ENCODE peak calls at places on chromosomes 7 and 10, in seven cellular contexts. R is hepatocyte, B is transverse colon, P is A549, Q is neural progenitor cell, T is pancreas, W is heart right ventricle. G is an unnamed sample.

GRCh38 chr10:123213192-123213591 is 59.0 kb downstream of the BUB3 start:
- DNase-seq in Q (peak; percentile 49), W (no peak), R (no peak), P (no peak), T (no peak), B (no peak), G (no peak)

GRCh38 chr10:21495686-21496284 is 29.7 kb downstream of the SKIDA1 start:
- DNase-seq in Q (peak; percentile 95), W (peak; percentile 89), T (peak; percentile 93), P (peak; percentile 94), B (peak; percentile 84), R (peak; percentile 94), G (peak; percentile 87)

GRCh38 chr10:70567603-70568002 is 34.9 kb downstream of the PRF1 start:
- DNase-seq in T (no peak), W (no peak), B (no peak), P (no peak), R (no peak), Q (no peak), G (no peak)

GRCh38 chr10:6840766-6841165 is 260.7 kb upstream of the PRKCQ start:
- DNase-seq in B (no peak), P (no peak), W (no peak), R (no peak), Q (no peak), T (no peak), G (no peak)

GRCh38 chr7:107938448-107939250 is 47.7 kb downstream of the DLD start:
- DNase-seq in B (no peak), R (no peak), Q (no peak), W (no peak), T (no peak), P (no peak), G (no peak)

GRCh38 chr7:110507832-110508231 is 583.1 kb upstream of the LRRN3 start:
- DNase-seq in W (no peak), T (no peak), R (no peak), Q (no peak), B (no peak), P (no peak), G (no peak)

GRCh38 chr7:106070201-106070551 is 41.9 kb downstream of the SYPL1 start:
- DNase-seq in R (no peak), Q (no peak), P (no peak), B (no peak), T (peak; percentile 63), W (no peak), G (peak; percentile 67)

GRCh38 chr10:50554995-50555568 is 68.7 kb downstream of the SGMS1 start:
- DNase-seq in R (no peak), B (no peak), Q (peak; percentile 40), P (no peak), W (no peak), T (no peak), G (no peak)

GRCh38 chr7:823639-824038 is 8.6 kb upstream of the SUN1 start:
- DNase-seq in T (peak; percentile 38), P (no peak), Q (no peak), W (peak; percentile 8), B (no peak), R (no peak), G (no peak)

GRCh38 chr7:129875745-129876411 is 76.9 kb downstream of the UBE2H start:
- DNase-seq in R (no peak), P (peak; percentile 15), W (no peak), B (no peak), Q (no peak), T (no peak), G (no peak)

GRCh38 chr7:5287802-5288201 is 5.1 kb downstream of the SLC29A4 start:
- DNase-seq in B (no peak), R (no peak), W (no peak), Q (no peak), P (no peak), T (peak; percentile 65), G (no peak)

GRCh38 chr10:21526952-21527633 is 1.6 kb upstream of the SKIDA1 start:
- DNase-seq in W (peak; percentile 79), Q (peak; percentile 80), T (peak; percentile 84), P (no peak), R (peak; percentile 77), B (peak; percentile 69), G (peak; percentile 66)

GRCh38 chr10:27794157-27794556 is 48.5 kb upstream of the MKX start:
- DNase-seq in T (no peak), B (no peak), Q (peak; percentile 16), W (no peak), P (no peak), R (no peak), G (no peak)

GRCh38 chr7:120725376-120726039 is 132.4 kb downstream of the TSPAN12 start:
- DNase-seq in R (peak; percentile 69), P (peak; percentile 4), B (no peak), Q (peak; percentile 72), T (no peak), W (no peak), G (no peak)

GRCh38 chr10:14532473-14533251 is 201.9 kb upstream of the FRMD4A start:
- DNase-seq in B (peak; percentile 68), R (peak; percentile 77), T (peak; percentile 71), P (peak; percentile 60), W (no peak), Q (no peak), G (no peak)

GRCh38 chr7:106285801-106286492 is 1.2 kb upstream of the NAMPT start:
- DNase-seq in Q (no peak), B (no peak), W (no peak), P (no peak), T (no peak), R (no peak), G (no peak)

GRCh38 chr7:5423272-5423843 is at the start of gene TNRC18:
- DNase-seq in T (peak; percentile 82), R (no peak), W (peak; percentile 66), Q (no peak), B (peak; percentile 32), P (peak; percentile 38), G (no peak)

GRCh38 chr10:4721994-4722753 is 103.8 kb upstream of the AKR1E2 start:
- DNase-seq in T (no peak), W (no peak), P (no peak), R (peak; percentile 33), Q (no peak), B (no peak), G (no peak)

GRCh38 chr10:91350651-91351081 is 59.5 kb upstream of the HECTD2 start:
- DNase-seq in R (no peak), Q (no peak), W (no peak), P (no peak), T (no peak), B (no peak), G (no peak)

GRCh38 chr7:87480386-87480785 is 4.9 kb upstream of the ABCB4 start:
- DNase-seq in R (no peak), P (no peak), B (no peak), Q (no peak), W (no peak), T (no peak), G (no peak)

GRCh38 chr7:666454-667292 is 59.8 kb upstream of the DNAAF5 start:
- DNase-seq in Q (no peak), P (no peak), W (no peak), T (peak; percentile 41), R (no peak), B (no peak), G (no peak)

GRCh38 chr10:98403812-98404504 is 11.0 kb downstream of the PYROXD2 start:
- DNase-seq in Q (no peak), T (no peak), R (no peak), B (no peak), W (no peak), P (no peak), G (no peak)

GRCh38 chr7:112059675-112060074 is 146.5 kb downstream of the DOCK4 start:
- DNase-seq in R (no peak), W (no peak), Q (no peak), P (no peak), B (no peak), T (no peak), G (no peak)
- TF ChIP-seq CTCF in R (no peak), W (no peak), Q (no peak), P (no peak), B (no peak), T (no peak), G (no peak)

GRCh38 chr10:33331020-33331557 is 3.4 kb downstream of the NRP1 start:
- DNase-seq in P (no peak), B (no peak), W (no peak), T (no peak), Q (peak; percentile 52), R (no peak), G (no peak)
- H3K27ac ChIP-seq in P (peak overlapping the region; percentile 99), B (peak overlapping the region; percentile 84), W (peak overlapping the region; percentile 95), T (no peak overlapping the region), Q (no peak overlapping the region), R (peak overlapping the region; percentile 93), G (no peak overlapping the region)

GRCh38 chr10:69451784-69452251 is 553 bp downstream of the TSPAN15 start:
- DNase-seq in T (peak; percentile 89), W (peak; percentile 27), P (no peak), R (peak; percentile 65), B (peak; percentile 84), Q (peak; percentile 74), G (peak; percentile 40)

GRCh38 chr10:69455009-69455763 is 3.9 kb downstream of the TSPAN15 start:
- DNase-seq in W (no peak), T (no peak), B (no peak), Q (no peak), P (no peak), R (no peak), G (no peak)

GRCh38 chr10:69451209-69451783 is at the start of gene TSPAN15:
- DNase-seq in R (peak; percentile 95), Q (peak; percentile 97), W (peak; percentile 94), T (peak; percentile 97), P (peak; percentile 78), B (peak; percentile 95), G (peak; percentile 97)

GRCh38 chr10:69452676-69453415 is 1.6 kb downstream of the TSPAN15 start:
- DNase-seq in Q (no peak), W (no peak), B (no peak), T (no peak), R (no peak), P (no peak), G (no peak)

GRCh38 chr10:69453759-69454158 is 2.5 kb downstream of the TSPAN15 start:
- DNase-seq in W (no peak), Q (no peak), P (no peak), B (no peak), R (no peak), T (no peak), G (no peak)
- H3K4me3 ChIP-seq in W (no peak overlapping the region), Q (no peak overlapping the region), P (no peak overlapping the region), B (no peak overlapping the region), R (no peak overlapping the region), T (no peak overlapping the region), G (no peak overlapping the region)

GRCh38 chr10:24569828-24570657 is 153.6 kb downstream of the ARHGAP21 start:
- DNase-seq in W (no peak), Q (no peak), T (no peak), P (no peak), B (no peak), R (no peak), G (no peak)

GRCh38 chr10:24571870-24572450 is 151.7 kb downstream of the ARHGAP21 start:
- DNase-seq in W (no peak), Q (no peak), B (no peak), R (no peak), P (no peak), T (no peak), G (no peak)

GRCh38 chr10:24570658-24571426 is 152.8 kb downstream of the ARHGAP21 start:
- DNase-seq in B (no peak), W (no peak), T (no peak), P (no peak), Q (no peak), R (no peak), G (no peak)

DNA sequence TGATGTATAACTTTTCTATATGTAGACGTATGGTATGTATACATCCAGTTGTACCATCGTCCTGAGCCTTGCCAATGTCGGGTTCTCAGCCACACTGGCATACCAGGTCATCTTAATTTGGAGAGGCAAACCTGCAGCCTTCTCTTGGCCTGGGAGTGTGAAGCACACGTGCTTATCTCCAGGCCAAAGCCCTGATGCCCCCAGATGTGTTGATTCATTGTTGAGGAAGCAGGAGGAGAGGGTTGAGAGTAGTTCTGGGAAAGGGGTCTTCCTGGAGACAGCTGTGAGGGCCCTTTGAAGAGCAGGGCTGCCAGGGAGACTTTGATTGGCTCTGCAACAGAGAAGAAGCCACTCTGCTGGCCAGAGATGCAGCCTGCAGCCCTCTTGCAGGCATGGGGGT is 155.6 kb downstream of the ARHGAP21 start:
- DNase-seq in P (no peak), T (no peak), W (no peak), R (no peak), B (no peak), Q (no peak), G (no peak)
- TF ChIP-seq CTCF in P (no peak), T (no peak), W (no peak), R (no peak), B (no peak), Q (no peak), G (no peak)

G was measured in dorsolateral prefrontal cortex.